ENCODE peak calls at places on chromosomes 1 and 21, in seven cellular contexts. A is PC-3, M is AG08396, X is Calu3, S is sciatic nerve, N is NCI-H446 treated with DMSO at 0.1 percent for 48 hours, C is T1000. B is an unnamed sample.
A peak's percentile ranks its signal among the peaks of the same experiment; 100 is the strongest.

GRCh38 chr1:159212596-159212995 is 7.9 kb downstream of the ACKR1 start:
- DNase-seq in N (no peak), X (no peak), M (no peak), A (no peak), S (no peak), C (no peak), B (no peak)

GRCh38 chr1:155086182-155086741 is 7.6 kb downstream of the EFNA3 start:
- DNase-seq in N (no peak), X (peak; percentile 85), C (peak; percentile 60), A (peak; percentile 65), S (no peak), M (peak; percentile 82), B (peak; percentile 67)

GRCh38 chr21:35226960-35227741 is 178.0 kb upstream of the RUNX1 start:
- DNase-seq in A (no peak), M (no peak), S (no peak), C (no peak), X (no peak), N (no peak), B (no peak)

GRCh38 chr1:118160825-118161224 is 24.2 kb downstream of the SPAG17 start:
- DNase-seq in X (no peak), A (peak; percentile 29), C (no peak), M (no peak), N (no peak), S (no peak), B (no peak)

GRCh38 chr1:186060226-186060625 is 314.8 kb downstream of the TPR start:
- DNase-seq in C (no peak), S (no peak), M (no peak), N (no peak), A (no peak), X (no peak), B (no peak)

GRCh38 chr1:20255666-20256065 is 35.0 kb upstream of the VWA5B1 start:
- DNase-seq in S (no peak), M (peak; percentile 56), N (no peak), A (peak; percentile 78), X (peak; percentile 22), C (no peak), B (no peak)

GRCh38 chr21:39385299-39386145 is 36.6 kb upstream of the HMGN1 start:
- DNase-seq in N (no peak), M (peak; percentile 90), X (peak; percentile 68), S (peak; percentile 87), C (peak; percentile 67), A (no peak), B (peak; percentile 86)

GRCh38 chr1:68725353-68725752 is 228.5 kb upstream of the DEPDC1 start:
- DNase-seq in M (no peak), C (no peak), X (peak; percentile 58), A (no peak), N (peak; percentile 59), S (no peak), B (peak; percentile 77)

GRCh38 chr1:9505142-9505541 is 34.1 kb upstream of the SLC25A33 start:
- DNase-seq in A (no peak), C (no peak), S (no peak), M (no peak), X (no peak), N (no peak), B (no peak)

GRCh38 chr1:181558416-181558815 is 75.1 kb downstream of the CACNA1E start:
- DNase-seq in C (no peak), X (no peak), N (no peak), A (no peak), M (no peak), S (no peak), B (no peak)